ENCODE peak calls at places on chromosomes 12 and 14, in four cellular contexts. One of them, this sample, is unnamed.

GRCh38 chr14:73851567-73852382 is at the start of gene PTGR2:
- DNase-seq in HCT116: peak; percentile 94
- DNase-seq in HepG2: peak; percentile 97
- DNase-seq in endothelial cell of umbilical vein: peak; percentile 97
- DNase-seq in this sample: peak; percentile 98

GRCh38 chr12:96236221-96236822 is 42.1 kb downstream of the ELK3 start:
- DNase-seq in HCT116: no peak
- DNase-seq in HepG2: no peak
- DNase-seq in endothelial cell of umbilical vein: no peak
- DNase-seq in this sample: no peak

GRCh38 chr12:80864046-80864735 is 73.5 kb downstream of the LIN7A start:
- DNase-seq in HCT116: no peak
- DNase-seq in HepG2: no peak
- DNase-seq in endothelial cell of umbilical vein: no peak
- DNase-seq in this sample: no peak

GRCh38 chr14:96091149-96091693 is 52.1 kb downstream of the C14orf132 start:
- DNase-seq in HCT116: no peak
- DNase-seq in HepG2: no peak
- DNase-seq in endothelial cell of umbilical vein: no peak
- DNase-seq in this sample: no peak

GRCh38 chr14:98725196-98725595 is 546.8 kb downstream of the BCL11B start:
- DNase-seq in HCT116: no peak
- DNase-seq in HepG2: no peak
- DNase-seq in endothelial cell of umbilical vein: no peak
- DNase-seq in this sample: no peak

GRCh38 chr12:32163596-32163995 is 56.9 kb downstream of the BICD1 start:
- DNase-seq in HCT116: no peak
- DNase-seq in HepG2: no peak
- DNase-seq in endothelial cell of umbilical vein: peak; percentile 68
- DNase-seq in this sample: no peak

GRCh38 chr12:127381043-127381668 is 885.8 kb upstream of the TMEM132C start:
- DNase-seq in HCT116: peak; percentile 21
- DNase-seq in HepG2: peak; percentile 15
- DNase-seq in endothelial cell of umbilical vein: no peak
- DNase-seq in this sample: peak; percentile 64

GRCh38 chr12:47200446-47200845 is 120.7 kb upstream of the AMIGO2 start:
- DNase-seq in HCT116: no peak
- DNase-seq in HepG2: no peak
- DNase-seq in endothelial cell of umbilical vein: no peak
- DNase-seq in this sample: no peak

GRCh38 chr14:64507376-64508156 is 3.0 kb downstream of the ZBTB1 start:
- DNase-seq in HCT116: no peak
- DNase-seq in HepG2: no peak
- DNase-seq in endothelial cell of umbilical vein: no peak
- DNase-seq in this sample: no peak

GRCh38 chr12:55965941-55966407 is at the start of gene PMEL:
- DNase-seq in HCT116: no peak
- DNase-seq in HepG2: no peak
- DNase-seq in endothelial cell of umbilical vein: peak; percentile 17
- DNase-seq in this sample: peak; percentile 48

GRCh38 chr12:126567016-126567415 is 1501.8 kb downstream of the AACS start:
- DNase-seq in HCT116: no peak
- DNase-seq in HepG2: no peak
- DNase-seq in endothelial cell of umbilical vein: no peak
- DNase-seq in this sample: no peak

GRCh38 chr12:27424631-27425230 is 21.8 kb upstream of the SMCO2 start:
- DNase-seq in HCT116: peak; percentile 49
- DNase-seq in HepG2: peak; percentile 45
- DNase-seq in endothelial cell of umbilical vein: peak; percentile 65
- DNase-seq in this sample: no peak

GRCh38 chr12:119949145-119949544 is 39.9 kb upstream of the BICDL1 start:
- DNase-seq in HCT116: no peak
- DNase-seq in HepG2: no peak
- DNase-seq in endothelial cell of umbilical vein: no peak
- DNase-seq in this sample: no peak

GRCh38 chr14:29637406-29637805 is 290.2 kb downstream of the PRKD1 start:
- DNase-seq in HCT116: no peak
- DNase-seq in HepG2: no peak
- DNase-seq in endothelial cell of umbilical vein: peak; percentile 74
- DNase-seq in this sample: no peak

GRCh38 chr14:94933411-94933964 is 163.6 kb upstream of the GSC start:
- DNase-seq in HCT116: no peak
- DNase-seq in HepG2: no peak
- DNase-seq in endothelial cell of umbilical vein: no peak
- DNase-seq in this sample: no peak

GRCh38 chr14:63342381-63342780 is 23.6 kb upstream of the GPHB5 start:
- DNase-seq in HCT116: no peak
- DNase-seq in HepG2: no peak
- DNase-seq in endothelial cell of umbilical vein: no peak
- DNase-seq in this sample: no peak

GRCh38 chr14:99075061-99075460 is 196.9 kb downstream of the BCL11B start:
- DNase-seq in HCT116: no peak
- DNase-seq in HepG2: no peak
- DNase-seq in endothelial cell of umbilical vein: no peak
- DNase-seq in this sample: no peak

GRCh38 chr14:66815687-66816086 is 307.7 kb downstream of the GPHN start:
- DNase-seq in HCT116: no peak
- DNase-seq in HepG2: no peak
- DNase-seq in endothelial cell of umbilical vein: no peak
- DNase-seq in this sample: no peak

GRCh38 chr12:105933671-105934665 is 204.8 kb downstream of the NUAK1 start:
- DNase-seq in HCT116: no peak
- DNase-seq in HepG2: no peak
- DNase-seq in endothelial cell of umbilical vein: peak; percentile 96
- DNase-seq in this sample: no peak

GRCh38 chr14:91780452-91780851 is 48.6 kb upstream of the CATSPERB start:
- DNase-seq in HCT116: no peak
- DNase-seq in HepG2: peak; percentile 45
- DNase-seq in endothelial cell of umbilical vein: peak; percentile 17
- DNase-seq in this sample: no peak

GRCh38 chr12:92899388-92900001 is 29.6 kb downstream of the EEA1 start:
- DNase-seq in HCT116: peak; percentile 88
- DNase-seq in HepG2: peak; percentile 85
- DNase-seq in endothelial cell of umbilical vein: peak; percentile 87
- DNase-seq in this sample: no peak

GRCh38 chr12:92897844-92898243 is 31.3 kb downstream of the EEA1 start:
- DNase-seq in HCT116: no peak
- DNase-seq in HepG2: no peak
- DNase-seq in endothelial cell of umbilical vein: no peak
- DNase-seq in this sample: no peak

DNA sequence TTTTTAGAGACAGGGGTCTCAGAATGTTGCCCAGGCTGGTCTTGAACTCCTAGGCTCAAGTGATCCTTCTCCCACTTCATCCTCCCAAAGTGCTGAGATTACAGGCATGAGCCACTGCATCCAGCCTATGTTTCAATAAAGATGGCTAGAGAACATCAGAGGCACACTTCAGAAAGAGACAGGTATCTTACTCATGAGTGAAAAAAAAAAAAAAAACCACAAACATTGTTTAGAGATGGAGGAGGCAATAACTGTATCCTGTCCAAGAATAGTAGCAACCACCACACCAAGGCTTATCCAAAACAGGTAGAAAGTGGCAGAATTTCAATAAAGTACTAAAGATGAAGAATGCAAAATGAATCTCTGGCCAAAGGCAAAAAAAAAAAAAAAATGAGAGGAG is 30.3 kb downstream of the EEA1 start:
- DNase-seq in HCT116: no peak
- DNase-seq in HepG2: no peak
- DNase-seq in endothelial cell of umbilical vein: no peak
- DNase-seq in this sample: no peak
- TF ChIP-seq MAX in HCT116: no peak
- TF ChIP-seq MAX in HepG2: no peak
- TF ChIP-seq MAX in endothelial cell of umbilical vein: no peak
- TF ChIP-seq MAX in this sample: no peak

DNA sequence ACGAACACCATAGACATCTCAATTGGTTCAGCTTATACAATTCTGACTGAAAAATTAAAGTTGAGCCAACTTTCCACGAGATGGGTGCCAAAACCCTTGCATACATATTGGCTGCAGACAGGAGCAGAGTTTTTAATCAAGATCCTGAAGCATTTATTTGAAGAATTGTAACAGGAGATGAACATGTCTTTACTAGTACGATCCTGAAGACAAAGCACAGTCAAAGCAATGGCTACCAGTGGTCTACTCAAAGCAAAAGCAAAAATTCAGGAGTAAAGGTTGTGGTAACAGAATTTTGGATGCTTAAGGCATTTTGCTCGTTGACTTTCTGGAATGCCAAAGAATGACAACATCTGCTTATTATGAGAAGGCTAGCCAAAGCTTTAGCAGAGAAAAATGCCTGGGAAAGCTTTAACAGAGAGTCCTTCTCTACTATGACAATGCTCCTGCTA is 20.7 kb downstream of the ZDHHC17 start:
- DNase-seq in HCT116: no peak
- DNase-seq in HepG2: no peak
- DNase-seq in endothelial cell of umbilical vein: no peak
- DNase-seq in this sample: no peak
- TF ChIP-seq MAX in HCT116: no peak
- TF ChIP-seq MAX in HepG2: no peak
- TF ChIP-seq MAX in endothelial cell of umbilical vein: no peak
- TF ChIP-seq MAX in this sample: no peak

GRCh38 chr12:2876431-2877046 is 435 bp downstream of the FOXM1 start:
- DNase-seq in HCT116: no peak
- DNase-seq in HepG2: no peak
- DNase-seq in endothelial cell of umbilical vein: no peak
- DNase-seq in this sample: no peak
- TF ChIP-seq MAX in HCT116: no peak
- TF ChIP-seq MAX in HepG2: no peak
- TF ChIP-seq MAX in endothelial cell of umbilical vein: no peak
- TF ChIP-seq MAX in this sample: peak; percentile 3

GRCh38 chr14:59208224-59208814 is 19.9 kb downstream of the DAAM1 start:
- DNase-seq in HCT116: no peak
- DNase-seq in HepG2: no peak
- DNase-seq in endothelial cell of umbilical vein: no peak
- DNase-seq in this sample: no peak
- TF ChIP-seq MAX in HCT116: no peak
- TF ChIP-seq MAX in HepG2: no peak
- TF ChIP-seq MAX in endothelial cell of umbilical vein: no peak
- TF ChIP-seq MAX in this sample: no peak

DNA sequence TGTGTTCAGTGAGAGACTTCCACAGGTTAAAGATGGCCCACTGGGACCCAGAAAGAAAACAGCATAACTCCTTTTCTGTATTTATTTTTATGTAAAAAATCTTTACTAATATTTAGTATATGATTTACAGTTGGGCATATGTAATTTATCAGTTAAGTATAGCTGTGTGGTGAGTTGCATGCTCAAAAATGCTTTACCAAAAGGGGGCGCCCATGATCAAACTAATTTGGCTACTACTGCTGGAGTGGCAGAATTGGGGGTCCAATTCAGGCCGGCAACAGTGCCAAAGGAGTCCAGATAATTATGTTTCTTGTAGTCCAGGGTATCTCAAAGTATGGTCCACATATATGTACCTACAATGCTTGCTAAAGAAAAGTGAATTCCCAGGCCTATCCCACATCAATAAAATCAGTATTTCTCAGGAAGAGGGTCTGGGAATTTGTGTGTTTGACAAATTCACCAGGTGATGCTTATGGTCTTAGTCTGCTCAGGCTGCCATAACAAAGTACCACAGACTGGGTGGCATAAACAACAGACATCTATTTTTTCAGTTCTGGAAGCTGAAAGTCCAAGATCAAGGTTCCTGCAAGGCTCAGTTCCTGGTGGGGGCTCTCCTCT is 152.0 kb downstream of the KTN1 start:
- DNase-seq in HCT116: peak; percentile 12
- DNase-seq in HepG2: peak; percentile 16
- DNase-seq in endothelial cell of umbilical vein: peak; percentile 46
- DNase-seq in this sample: peak; percentile 59
- TF ChIP-seq MAX in HCT116: no peak
- TF ChIP-seq MAX in HepG2: no peak
- TF ChIP-seq MAX in endothelial cell of umbilical vein: no peak
- TF ChIP-seq MAX in this sample: no peak

DNA sequence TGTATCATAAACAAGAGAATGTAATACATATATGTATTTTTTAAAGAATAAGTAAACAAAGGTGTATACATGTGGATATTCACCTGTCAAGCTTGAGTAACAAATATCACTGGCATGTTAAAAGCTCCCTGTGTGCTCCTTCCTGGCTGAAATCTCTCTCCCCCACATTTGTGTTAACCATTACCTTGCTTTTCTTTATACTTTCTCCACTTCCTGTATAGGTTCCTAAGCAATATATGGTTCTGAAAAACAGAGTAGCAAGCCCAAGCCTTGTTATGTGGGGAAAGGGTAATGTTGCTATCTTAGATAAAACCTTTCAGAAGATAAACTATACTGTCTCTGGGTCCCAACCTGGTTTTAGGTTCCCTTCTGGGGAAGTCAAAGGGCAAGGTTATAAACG is 32.3 kb upstream of the TBC1D30 start:
- DNase-seq in HCT116: no peak
- DNase-seq in HepG2: no peak
- DNase-seq in endothelial cell of umbilical vein: no peak
- DNase-seq in this sample: no peak
- TF ChIP-seq MAX in HCT116: no peak
- TF ChIP-seq MAX in HepG2: no peak
- TF ChIP-seq MAX in endothelial cell of umbilical vein: no peak
- TF ChIP-seq MAX in this sample: no peak